ENCODE peak calls at places on chromosomes 2 and 18, in four cellular contexts. E, V, D and J are unnamed samples.

GRCh38 chr2:10253596-10254372 is 48.9 kb upstream of the HPCAL1 start:
- DNase-seq in E (peak), V (peak), D (no peak), J (peak)

GRCh38 chr2:99278793-99279291 is 22.2 kb downstream of the LYG1 start:
- DNase-seq in E (no peak), V (no peak), D (peak), J (no peak)

GRCh38 chr18:7725473-7725872 is 158.4 kb downstream of the PTPRM start:
- DNase-seq in E (no peak), V (no peak), D (no peak), J (no peak)

GRCh38 chr2:233857511-233858118 is 3.3 kb upstream of the HJURP start:
- DNase-seq in E (no peak), V (no peak), D (peak), J (no peak)

GRCh38 chr2:180934911-180935310 is 45.5 kb upstream of the UBE2E3 start:
- DNase-seq in E (no peak), V (no peak), D (no peak), J (no peak)

GRCh38 chr2:62495777-62496176 is 10.2 kb downstream of the TMEM17 start:
- DNase-seq in E (no peak), V (no peak), D (no peak), J (no peak)

GRCh38 chr2:97673187-97673914 is 3.8 kb downstream of the C2orf92 start:
- DNase-seq in E (no peak), V (no peak), D (no peak), J (no peak)

GRCh38 chr2:7899923-7900322 is 781.9 kb upstream of the ID2 start:
- DNase-seq in E (no peak), V (no peak), D (no peak), J (no peak)

GRCh38 chr2:8239402-8240127 is 442.3 kb upstream of the ID2 start:
- DNase-seq in E (no peak), V (no peak), D (no peak), J (no peak)

GRCh38 chr2:204669386-204669785 is 124.1 kb downstream of the PARD3B start:
- DNase-seq in E (no peak), V (no peak), D (no peak), J (no peak)

GRCh38 chr2:47129191-47129711 is 25.9 kb downstream of the STPG4 start:
- DNase-seq in E (no peak), V (no peak), D (no peak), J (no peak)

GRCh38 chr2:15565994-15566671 is 5.0 kb upstream of the NBAS start:
- DNase-seq in E (no peak), V (no peak), D (no peak), J (no peak)

GRCh38 chr2:42116195-42117181 is 52.7 kb upstream of the EML4 start:
- DNase-seq in E (no peak), V (no peak), D (peak), J (no peak)

GRCh38 chr2:157821519-157822131 is 54.5 kb downstream of the ACVR1 start:
- DNase-seq in E (no peak), V (no peak), D (no peak), J (no peak)

GRCh38 chr2:222248256-222248655 is 50.5 kb downstream of the PAX3 start:
- DNase-seq in E (no peak), V (no peak), D (no peak), J (no peak)

GRCh38 chr18:61669320-61669719 is 223.5 kb downstream of the RNF152 start:
- DNase-seq in E (no peak), V (no peak), D (peak), J (no peak)

GRCh38 chr2:160566717-160567116 is 73.1 kb upstream of the RBMS1 start:
- DNase-seq in E (no peak), V (no peak), D (peak), J (no peak)

GRCh38 chr2:31318360-31319336 is 84.7 kb downstream of the EHD3 start:
- DNase-seq in E (no peak), V (peak), D (peak), J (no peak)

GRCh38 chr2:224162122-224162521 is 123.0 kb upstream of the SERPINE2 start:
- DNase-seq in E (no peak), V (no peak), D (peak), J (no peak)

GRCh38 chr2:105166671-105167070 is 74.9 kb upstream of the GPR45 start:
- DNase-seq in E (no peak), V (no peak), D (no peak), J (no peak)

GRCh38 chr2:199764273-199764800 is 86.7 kb downstream of the FTCDNL1 start:
- DNase-seq in E (no peak), V (no peak), D (no peak), J (no peak)

GRCh38 chr2:214591359-214591758 is 180.5 kb downstream of the VWC2L start:
- DNase-seq in E (no peak), V (no peak), D (no peak), J (no peak)

GRCh38 chr2:197877038-197877437 is 72.6 kb downstream of the PLCL1 start:
- DNase-seq in E (no peak), V (no peak), D (no peak), J (no peak)

GRCh38 chr2:143246246-143246645 is 117.0 kb downstream of the ARHGAP15 start:
- DNase-seq in E (no peak), V (no peak), D (no peak), J (no peak)

GRCh38 chr2:189210250-189211075 is 30.9 kb upstream of the COL5A2 start:
- DNase-seq in E (no peak), V (peak), D (peak), J (no peak)

GRCh38 chr2:111122631-111123421 is 2.1 kb downstream of the BCL2L11 start:
- DNase-seq in E (no peak), V (peak), D (peak), J (peak)

GRCh38 chr2:191126386-191126785 is 24.4 kb downstream of the STAT4 start:
- DNase-seq in E (no peak), V (no peak), D (no peak), J (no peak)

GRCh38 chr2:170324640-170325046 is 146.7 kb downstream of the MYO3B start:
- DNase-seq in E (no peak), V (no peak), D (peak), J (no peak)

GRCh38 chr2:74481961-74482800 is 617 bp downstream of the CCDC142 start:
- DNase-seq in E (no peak), V (no peak), D (no peak), J (peak)

GRCh38 chr2:212619954-212620353 is 81.4 kb upstream of the ERBB4 start:
- DNase-seq in E (no peak), V (no peak), D (peak), J (no peak)

GRCh38 chr2:156399224-156399949 is 36.8 kb upstream of the GPD2 start:
- DNase-seq in E (no peak), V (no peak), D (peak), J (no peak)

GRCh38 chr18:68985172-68985820 is 187.4 kb downstream of the CCDC102B start:
- DNase-seq in E (no peak), V (no peak), D (no peak), J (no peak)

GRCh38 chr18:59109375-59109774 is 30.3 kb upstream of the SEC11C start:
- DNase-seq in E (no peak), V (no peak), D (peak), J (no peak)

GRCh38 chr2:96923810-96924774 is 54.2 kb upstream of the SEMA4C start:
- DNase-seq in E (no peak), V (no peak), D (no peak), J (no peak)

GRCh38 chr18:58895385-58895784 is 30.7 kb downstream of the ZNF532 start:
- DNase-seq in E (no peak), V (no peak), D (no peak), J (no peak)

GRCh38 chr2:208213508-208214120 is 23.8 kb upstream of the C2orf80 start:
- DNase-seq in E (no peak), V (no peak), D (no peak), J (no peak)
- TF ChIP-seq CTCF in E (no peak), V (no peak), D (no peak), J (no peak)

DNA sequence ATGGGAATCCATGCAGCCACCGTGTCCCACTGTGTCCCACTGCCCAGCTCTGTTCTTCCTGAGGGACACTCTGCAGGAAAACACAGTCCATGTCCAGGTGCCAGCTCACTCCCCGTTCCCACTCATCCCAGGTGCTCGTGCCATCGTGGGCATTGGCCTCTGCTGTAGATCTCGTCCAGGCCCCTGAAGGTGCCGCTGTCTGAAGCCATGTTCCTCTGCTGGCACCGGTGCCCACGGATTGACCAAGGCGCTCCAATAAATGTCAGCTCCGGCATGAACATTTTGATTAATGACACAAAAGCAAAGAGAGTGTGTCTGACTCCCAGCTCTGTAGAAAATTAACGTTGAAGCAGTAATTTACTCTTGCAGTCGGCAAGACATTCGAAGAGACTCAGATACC is 280.1 kb upstream of the SALL3 start:
- DNase-seq in E (no peak), V (no peak), D (no peak), J (no peak)
- TF ChIP-seq CTCF in E (no peak), V (no peak), D (no peak), J (no peak)

DNA sequence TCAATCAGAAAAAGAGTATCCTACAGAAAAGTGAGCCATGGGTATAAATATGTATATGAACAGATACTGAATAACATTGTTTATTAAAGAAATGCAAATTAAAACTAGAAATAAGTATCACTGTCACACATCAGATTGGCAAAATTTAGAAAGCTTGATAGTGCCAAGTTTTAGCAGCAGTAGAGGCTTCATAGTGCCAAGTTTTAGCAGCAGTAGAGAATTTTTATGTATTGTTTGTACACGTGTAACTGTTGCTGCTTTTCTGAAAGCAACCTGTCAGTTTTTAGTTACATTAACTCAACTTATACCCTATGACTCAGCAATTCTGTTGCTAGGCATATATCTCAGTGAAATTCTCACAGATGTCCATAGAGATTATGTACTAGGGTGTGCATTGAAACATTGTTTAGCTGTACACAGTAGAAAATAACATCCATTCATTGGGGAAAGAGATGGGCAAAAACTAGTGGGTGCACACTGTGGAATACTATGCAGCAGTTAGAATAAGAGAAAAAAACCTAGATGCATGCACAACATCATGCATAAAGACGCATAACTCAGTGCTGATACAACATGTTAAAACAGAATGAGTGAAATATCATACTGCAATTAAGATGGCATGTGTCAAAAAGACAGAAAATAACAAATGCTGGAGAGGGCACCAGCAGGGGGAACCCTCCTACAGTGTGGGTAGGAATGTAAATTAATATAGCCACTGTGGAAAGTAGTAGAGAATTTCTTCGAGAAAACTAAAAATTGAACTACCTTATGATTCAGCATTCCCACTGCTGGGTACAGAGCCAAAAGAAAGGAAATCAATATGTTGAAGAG is 294.5 kb upstream of the NT5C1B start:
- DNase-seq in E (no peak), V (no peak), D (peak), J (no peak)
- TF ChIP-seq CTCF in E (peak), V (peak), D (peak), J (no peak)

GRCh38 chr18:666177-666576 is 8.7 kb downstream of the TYMS start:
- DNase-seq in E (no peak), V (no peak), D (no peak), J (no peak)
- TF ChIP-seq CTCF in E (no peak), V (peak), D (peak), J (no peak)